ENCODE peak calls at places on chromosomes 13 and 19, in five cellular contexts. One of them, this sample, is unnamed.

GRCh38 chr19:33412617-33413425 is 39.3 kb downstream of the CEBPG start:
- DNase-seq in GM13976: no peak
- DNase-seq in left cardiac atrium: peak
- DNase-seq in stimulated activated CD8-positive, alpha-beta memory T cell treated with anti-CD3 and anti-CD28 coated beads, Interleukin-7, amount 100 ng/mL, for 48 hours: no peak
- DNase-seq in cardiac muscle cell: no peak
- DNase-seq in this sample: no peak

GRCh38 chr19:13090511-13091231 is 12.0 kb downstream of the LYL1 start:
- DNase-seq in GM13976: no peak
- DNase-seq in left cardiac atrium: no peak
- DNase-seq in stimulated activated CD8-positive, alpha-beta memory T cell treated with anti-CD3 and anti-CD28 coated beads, Interleukin-7, amount 100 ng/mL, for 48 hours: no peak
- DNase-seq in cardiac muscle cell: no peak
- DNase-seq in this sample: no peak

GRCh38 chr19:55494172-55494761 is 6.0 kb downstream of the SSC5D start:
- DNase-seq in GM13976: no peak
- DNase-seq in cardiac muscle cell: peak
- DNase-seq in left cardiac atrium: peak
- DNase-seq in stimulated activated CD8-positive, alpha-beta memory T cell treated with anti-CD3 and anti-CD28 coated beads, Interleukin-7, amount 100 ng/mL, for 48 hours: no peak
- DNase-seq in this sample: no peak

GRCh38 chr13:23381877-23382276 is 51.6 kb downstream of the SACS start:
- DNase-seq in left cardiac atrium: no peak
- DNase-seq in cardiac muscle cell: peak
- DNase-seq in GM13976: no peak
- DNase-seq in stimulated activated CD8-positive, alpha-beta memory T cell treated with anti-CD3 and anti-CD28 coated beads, Interleukin-7, amount 100 ng/mL, for 48 hours: no peak
- DNase-seq in this sample: no peak

GRCh38 chr19:21314676-21315075 is 14.5 kb downstream of the ZNF708 start:
- DNase-seq in stimulated activated CD8-positive, alpha-beta memory T cell treated with anti-CD3 and anti-CD28 coated beads, Interleukin-7, amount 100 ng/mL, for 48 hours: no peak
- DNase-seq in cardiac muscle cell: peak
- DNase-seq in GM13976: no peak
- DNase-seq in left cardiac atrium: no peak
- DNase-seq in this sample: no peak

GRCh38 chr13:94710881-94711560 is 1.3 kb downstream of the SOX21 start:
- DNase-seq in cardiac muscle cell: no peak
- DNase-seq in GM13976: peak
- DNase-seq in stimulated activated CD8-positive, alpha-beta memory T cell treated with anti-CD3 and anti-CD28 coated beads, Interleukin-7, amount 100 ng/mL, for 48 hours: no peak
- DNase-seq in left cardiac atrium: no peak
- DNase-seq in this sample: no peak

GRCh38 chr19:2261438-2262172 is 5.4 kb upstream of the JSRP1 start:
- DNase-seq in GM13976: no peak
- DNase-seq in left cardiac atrium: no peak
- DNase-seq in stimulated activated CD8-positive, alpha-beta memory T cell treated with anti-CD3 and anti-CD28 coated beads, Interleukin-7, amount 100 ng/mL, for 48 hours: no peak
- DNase-seq in cardiac muscle cell: peak
- DNase-seq in this sample: peak

GRCh38 chr19:55101261-55101660 is 16.2 kb downstream of the PPP1R12C start:
- DNase-seq in left cardiac atrium: no peak
- DNase-seq in GM13976: no peak
- DNase-seq in stimulated activated CD8-positive, alpha-beta memory T cell treated with anti-CD3 and anti-CD28 coated beads, Interleukin-7, amount 100 ng/mL, for 48 hours: no peak
- DNase-seq in cardiac muscle cell: no peak
- DNase-seq in this sample: no peak

GRCh38 chr19:35122687-35123551 is 7.3 kb downstream of the FXYD3 start:
- DNase-seq in GM13976: no peak
- DNase-seq in cardiac muscle cell: no peak
- DNase-seq in stimulated activated CD8-positive, alpha-beta memory T cell treated with anti-CD3 and anti-CD28 coated beads, Interleukin-7, amount 100 ng/mL, for 48 hours: no peak
- DNase-seq in left cardiac atrium: no peak
- DNase-seq in this sample: no peak

GRCh38 chr13:76646946-76647345 is 239.3 kb downstream of the KCTD12 start:
- DNase-seq in stimulated activated CD8-positive, alpha-beta memory T cell treated with anti-CD3 and anti-CD28 coated beads, Interleukin-7, amount 100 ng/mL, for 48 hours: no peak
- DNase-seq in left cardiac atrium: no peak
- DNase-seq in GM13976: no peak
- DNase-seq in cardiac muscle cell: no peak
- DNase-seq in this sample: no peak

GRCh38 chr13:64925284-64925683 is 2304.9 kb downstream of the PCDH9 start:
- DNase-seq in stimulated activated CD8-positive, alpha-beta memory T cell treated with anti-CD3 and anti-CD28 coated beads, Interleukin-7, amount 100 ng/mL, for 48 hours: no peak
- DNase-seq in cardiac muscle cell: peak
- DNase-seq in GM13976: no peak
- DNase-seq in left cardiac atrium: no peak
- DNase-seq in this sample: no peak

GRCh38 chr13:109642358-109642757 is 144.0 kb downstream of the IRS2 start:
- DNase-seq in stimulated activated CD8-positive, alpha-beta memory T cell treated with anti-CD3 and anti-CD28 coated beads, Interleukin-7, amount 100 ng/mL, for 48 hours: no peak
- DNase-seq in cardiac muscle cell: no peak
- DNase-seq in left cardiac atrium: no peak
- DNase-seq in GM13976: no peak
- DNase-seq in this sample: no peak

GRCh38 chr13:48492123-48493075 is 40.5 kb downstream of the RCBTB2 start:
- DNase-seq in cardiac muscle cell: peak
- DNase-seq in left cardiac atrium: peak
- DNase-seq in GM13976: peak
- DNase-seq in stimulated activated CD8-positive, alpha-beta memory T cell treated with anti-CD3 and anti-CD28 coated beads, Interleukin-7, amount 100 ng/mL, for 48 hours: peak
- DNase-seq in this sample: peak

GRCh38 chr19:2259331-2259730 is 3.1 kb upstream of the JSRP1 start:
- DNase-seq in left cardiac atrium: no peak
- DNase-seq in cardiac muscle cell: no peak
- DNase-seq in GM13976: no peak
- DNase-seq in stimulated activated CD8-positive, alpha-beta memory T cell treated with anti-CD3 and anti-CD28 coated beads, Interleukin-7, amount 100 ng/mL, for 48 hours: no peak
- DNase-seq in this sample: no peak

GRCh38 chr13:23901365-23901764 is 4.1 kb upstream of the C1QTNF9B start:
- DNase-seq in left cardiac atrium: no peak
- DNase-seq in GM13976: no peak
- DNase-seq in stimulated activated CD8-positive, alpha-beta memory T cell treated with anti-CD3 and anti-CD28 coated beads, Interleukin-7, amount 100 ng/mL, for 48 hours: no peak
- DNase-seq in cardiac muscle cell: no peak
- DNase-seq in this sample: no peak

GRCh38 chr13:98476106-98476505 is 100.8 kb downstream of the STK24 start:
- DNase-seq in cardiac muscle cell: peak
- DNase-seq in GM13976: peak
- DNase-seq in stimulated activated CD8-positive, alpha-beta memory T cell treated with anti-CD3 and anti-CD28 coated beads, Interleukin-7, amount 100 ng/mL, for 48 hours: peak
- DNase-seq in left cardiac atrium: no peak
- DNase-seq in this sample: peak

GRCh38 chr13:45518525-45519235 is 53.9 kb downstream of the COG3 start:
- DNase-seq in cardiac muscle cell: peak
- DNase-seq in left cardiac atrium: no peak
- DNase-seq in stimulated activated CD8-positive, alpha-beta memory T cell treated with anti-CD3 and anti-CD28 coated beads, Interleukin-7, amount 100 ng/mL, for 48 hours: no peak
- DNase-seq in GM13976: no peak
- DNase-seq in this sample: no peak

GRCh38 chr13:23985060-23985459 is 87.8 kb upstream of the C1QTNF9B start:
- DNase-seq in cardiac muscle cell: no peak
- DNase-seq in left cardiac atrium: no peak
- DNase-seq in stimulated activated CD8-positive, alpha-beta memory T cell treated with anti-CD3 and anti-CD28 coated beads, Interleukin-7, amount 100 ng/mL, for 48 hours: no peak
- DNase-seq in GM13976: no peak
- DNase-seq in this sample: no peak

GRCh38 chr13:37202264-37202663 is 96.8 kb upstream of the CSNK1A1L start:
- DNase-seq in left cardiac atrium: no peak
- DNase-seq in stimulated activated CD8-positive, alpha-beta memory T cell treated with anti-CD3 and anti-CD28 coated beads, Interleukin-7, amount 100 ng/mL, for 48 hours: no peak
- DNase-seq in GM13976: no peak
- DNase-seq in cardiac muscle cell: no peak
- DNase-seq in this sample: no peak

GRCh38 chr13:114152831-114153371 is 20.5 kb upstream of the RASA3 start:
- DNase-seq in GM13976: no peak
- DNase-seq in left cardiac atrium: no peak
- DNase-seq in stimulated activated CD8-positive, alpha-beta memory T cell treated with anti-CD3 and anti-CD28 coated beads, Interleukin-7, amount 100 ng/mL, for 48 hours: no peak
- DNase-seq in cardiac muscle cell: peak
- DNase-seq in this sample: no peak

GRCh38 chr13:38979891-38980627 is 10.6 kb downstream of the STOML3 start:
- DNase-seq in cardiac muscle cell: peak
- DNase-seq in left cardiac atrium: peak
- DNase-seq in stimulated activated CD8-positive, alpha-beta memory T cell treated with anti-CD3 and anti-CD28 coated beads, Interleukin-7, amount 100 ng/mL, for 48 hours: no peak
- DNase-seq in GM13976: no peak
- DNase-seq in this sample: no peak

GRCh38 chr13:50527612-50528509 is 315.6 kb downstream of the DLEU7 start:
- DNase-seq in left cardiac atrium: no peak
- DNase-seq in cardiac muscle cell: no peak
- DNase-seq in GM13976: no peak
- DNase-seq in stimulated activated CD8-positive, alpha-beta memory T cell treated with anti-CD3 and anti-CD28 coated beads, Interleukin-7, amount 100 ng/mL, for 48 hours: no peak
- DNase-seq in this sample: no peak

GRCh38 chr19:2181618-2181997 is 17.9 kb downstream of the DOT1L start:
- DNase-seq in left cardiac atrium: no peak
- DNase-seq in stimulated activated CD8-positive, alpha-beta memory T cell treated with anti-CD3 and anti-CD28 coated beads, Interleukin-7, amount 100 ng/mL, for 48 hours: no peak
- DNase-seq in GM13976: no peak
- DNase-seq in cardiac muscle cell: no peak
- DNase-seq in this sample: no peak

GRCh38 chr19:40650749-40651305 is 39.6 kb downstream of the NUMBL start:
- DNase-seq in cardiac muscle cell: peak
- DNase-seq in stimulated activated CD8-positive, alpha-beta memory T cell treated with anti-CD3 and anti-CD28 coated beads, Interleukin-7, amount 100 ng/mL, for 48 hours: no peak
- DNase-seq in GM13976: no peak
- DNase-seq in left cardiac atrium: no peak
- DNase-seq in this sample: no peak

This sample was measured in CD8-positive, alpha-beta T cell.